ENCODE peak calls at places on chromosomes 7 and 10, in eight cellular contexts. H is breast epithelium, R is DMS53, L is transverse colon, W is heart right ventricle, J is NCI-H1417, T is ureter, D is lower leg skin. O is an unnamed sample.

GRCh38 chr10:19629559-19629958 is 186.7 kb upstream of the PLXDC2 start:
- DNase-seq in H (no peak), R (no peak), L (peak; percentile 30), W (peak; percentile 63), J (no peak), T (peak; percentile 61), D (peak; percentile 90), O (no peak)

GRCh38 chr7:108973075-108973474 is 403.4 kb downstream of the DNAJB9 start:
- DNase-seq in H (no peak), R (peak; percentile 67), L (no peak), W (no peak), J (peak; percentile 72), T (no peak), D (no peak), O (no peak)

GRCh38 chr10:123398180-123398591 is 244.0 kb downstream of the BUB3 start:
- DNase-seq in H (no peak), R (no peak), L (peak; percentile 18), W (no peak), J (no peak), T (no peak), D (no peak), O (no peak)

GRCh38 chr10:81135851-81136250 is 598.1 kb downstream of the SH2D4B start:
- DNase-seq in H (no peak), R (no peak), L (no peak), W (no peak), J (no peak), T (no peak), D (no peak), O (no peak)

GRCh38 chr7:122844191-122844988 is 41.9 kb downstream of the CADPS2 start:
- DNase-seq in H (no peak), R (peak; percentile 52), L (no peak), W (no peak), J (no peak), T (no peak), D (no peak), O (no peak)

GRCh38 chr7:1290262-1291039 is 57.8 kb downstream of the UNCX start:
- DNase-seq in H (no peak), R (peak; percentile 32), L (no peak), W (no peak), J (peak; percentile 86), T (peak; percentile 58), D (no peak), O (no peak)

GRCh38 chr10:131888186-131888604 is 12.6 kb upstream of the PPP2R2D start:
- DNase-seq in H (no peak), R (no peak), L (no peak), W (no peak), J (no peak), T (no peak), D (no peak), O (no peak)

GRCh38 chr7:92631067-92631829 is 41.1 kb upstream of the FAM133B start:
- DNase-seq in H (no peak), R (no peak), L (no peak), W (no peak), J (no peak), T (no peak), D (no peak), O (no peak)

GRCh38 chr7:129376076-129376777 is 58.0 kb upstream of the STRIP2 start:
- DNase-seq in H (no peak), R (peak; percentile 78), L (peak; percentile 69), W (no peak), J (peak; percentile 63), T (no peak), D (no peak), O (peak; percentile 26)

GRCh38 chr10:110007701-110008517 is at the start of gene ADD3:
- DNase-seq in H (peak; percentile 86), R (peak; percentile 94), L (peak; percentile 95), W (peak; percentile 98), J (peak; percentile 94), T (peak; percentile 95), D (peak; percentile 99), O (peak; percentile 91)

GRCh38 chr7:88226886-88227516 is 7.2 kb upstream of the SRI start:
- DNase-seq in H (no peak), R (peak; percentile 96), L (peak; percentile 83), W (no peak), J (no peak), T (no peak), D (no peak), O (no peak)

GRCh38 chr10:16835223-16835622 is 18.0 kb upstream of the RSU1 start:
- DNase-seq in H (no peak), R (peak; percentile 17), L (no peak), W (no peak), J (no peak), T (no peak), D (no peak), O (no peak)

GRCh38 chr10:87094373-87095240 is at the start of the genes GLUD1 and SHLD2:
- DNase-seq in H (peak; percentile 90), R (peak; percentile 97), L (peak; percentile 93), W (peak; percentile 92), J (peak; percentile 82), T (peak; percentile 92), D (peak; percentile 98), O (peak; percentile 85)

GRCh38 chr7:70574970-70575799 is 556.8 kb upstream of the GALNT17 start:
- DNase-seq in H (no peak), R (no peak), L (no peak), W (no peak), J (peak; percentile 73), T (no peak), D (no peak), O (peak; percentile 33)

O was measured in HTR-8/SVneo.